ENCODE peak calls at places on chromosomes 1 and 21, in eight cellular contexts. I is colonic mucosa, Y is endodermal cell, L is heart right ventricle, M is kidney epithelial cell, E is right lobe of liver, O is upper lobe of right lung, D is epithelial cell of esophagus. P is an unnamed sample.

GRCh38 chr1:232574867-232575523 is 54.9 kb downstream of the SIPA1L2 start:
- DNase-seq in L (no peak), E (no peak), O (no peak), M (no peak), D (peak), Y (no peak), I (no peak), P (no peak)

GRCh38 chr1:175863291-175864050 is 120.1 kb upstream of the TNR start:
- DNase-seq in D (no peak), O (no peak), E (no peak), I (no peak), L (no peak), M (no peak), Y (peak), P (no peak)

GRCh38 chr1:109020693-109021092 is 21.2 kb downstream of the WDR47 start:
- DNase-seq in D (no peak), M (no peak), Y (no peak), O (no peak), I (no peak), E (no peak), L (no peak), P (no peak)

GRCh38 chr1:180235502-180236239 is 5.6 kb downstream of the LHX4 start:
- DNase-seq in Y (peak), L (no peak), E (no peak), M (no peak), D (no peak), O (no peak), I (no peak), P (no peak)

GRCh38 chr21:43375827-43376795 is 50.8 kb downstream of the SIK1 start:
- DNase-seq in L (no peak), I (no peak), D (peak), O (no peak), M (no peak), Y (peak), E (no peak), P (no peak)

GRCh38 chr1:169928438-169929209 is 34.9 kb upstream of the SCYL3 start:
- DNase-seq in O (no peak), E (no peak), M (no peak), Y (no peak), I (no peak), D (peak), L (no peak), P (no peak)

GRCh38 chr1:245370905-245371581 is 216.3 kb downstream of the KIF26B start:
- DNase-seq in M (peak), D (no peak), I (no peak), O (no peak), E (no peak), Y (no peak), L (peak), P (no peak)

GRCh38 chr1:154157520-154158306 is 2.8 kb upstream of the NUP210L start:
- DNase-seq in Y (no peak), I (no peak), O (no peak), L (peak), D (peak), M (no peak), E (no peak), P (peak)

GRCh38 chr1:87820667-87821066 is 492.0 kb downstream of the LMO4 start:
- DNase-seq in M (no peak), Y (no peak), I (no peak), L (no peak), O (no peak), D (no peak), E (no peak), P (no peak)

GRCh38 chr1:17045623-17046022 is 8.2 kb downstream of the SDHB start:
- DNase-seq in M (no peak), Y (no peak), I (no peak), E (no peak), O (no peak), D (no peak), L (no peak), P (no peak)

GRCh38 chr1:223143760-223144248 is 756 bp upstream of the TLR5 start:
- DNase-seq in D (no peak), L (no peak), E (no peak), O (peak), M (no peak), I (peak), Y (no peak), P (peak)

GRCh38 chr1:56135069-56135863 is 444.1 kb downstream of the PLPP3 start:
- DNase-seq in D (no peak), M (peak), Y (no peak), O (no peak), L (no peak), E (no peak), I (no peak), P (peak)

GRCh38 chr1:64495878-64496277 is 25.9 kb downstream of the CACHD1 start:
- DNase-seq in Y (no peak), O (no peak), D (no peak), E (no peak), M (no peak), L (no peak), I (no peak), P (no peak)

GRCh38 chr1:67459068-67459467 is 28.9 kb upstream of the SERBP1 start:
- DNase-seq in I (no peak), E (no peak), D (peak), O (no peak), Y (peak), L (no peak), M (no peak), P (no peak)

GRCh38 chr1:52145137-52145536 is 3.2 kb downstream of the ZFYVE9 start:
- DNase-seq in O (no peak), E (no peak), I (no peak), L (no peak), Y (no peak), D (no peak), M (no peak), P (no peak)

GRCh38 chr1:201902198-201902597 is 13.5 kb downstream of the SHISA4 start:
- DNase-seq in M (no peak), I (no peak), D (no peak), Y (no peak), L (no peak), O (no peak), E (no peak), P (no peak)

GRCh38 chr1:206606867-206607266 is 5.4 kb downstream of the EIF2D start:
- DNase-seq in I (no peak), D (peak), Y (peak), M (no peak), E (no peak), L (no peak), O (no peak), P (no peak)

GRCh38 chr1:31577515-31578191 is 1.3 kb downstream of the TINAGL1 start:
- DNase-seq in L (no peak), D (peak), E (no peak), M (no peak), O (peak), Y (peak), I (peak), P (no peak)

GRCh38 chr1:247367786-247368342 is 36.2 kb upstream of the ZNF496 start:
- DNase-seq in E (no peak), L (no peak), D (peak), O (no peak), Y (no peak), I (no peak), M (no peak), P (no peak)

GRCh38 chr1:32349211-32349708 is 13.0 kb downstream of the FAM229A start:
- DNase-seq in Y (no peak), M (no peak), E (peak), O (peak), L (peak), D (no peak), I (no peak), P (no peak)

GRCh38 chr1:228487336-228488106 is at the start of gene RNF187:
- DNase-seq in M (no peak), L (peak), I (peak), O (peak), E (peak), Y (peak), D (peak), P (no peak)

GRCh38 chr21:25536752-25537151 is 70.5 kb downstream of the MRPL39 start:
- DNase-seq in E (no peak), L (no peak), I (no peak), M (no peak), O (no peak), D (no peak), Y (no peak), P (no peak)

GRCh38 chr1:15985611-15986272 is 9.8 kb upstream of the ZBTB17 start:
- DNase-seq in E (no peak), Y (no peak), M (peak), L (no peak), O (no peak), D (peak), I (no peak), P (no peak)

GRCh38 chr1:159250817-159251216 is 46.1 kb downstream of the ACKR1 start:
- DNase-seq in L (no peak), I (no peak), Y (peak), D (no peak), O (no peak), E (no peak), M (no peak), P (no peak)

GRCh38 chr1:51512120-51512519 is 6.9 kb downstream of the EPS15 start:
- DNase-seq in Y (no peak), O (no peak), M (no peak), I (no peak), L (no peak), D (no peak), E (no peak), P (no peak)

GRCh38 chr1:203907901-203908300 is 46.5 kb downstream of the SNRPE start:
- DNase-seq in O (no peak), I (no peak), M (no peak), L (no peak), D (no peak), Y (no peak), E (no peak), P (no peak)

DNA sequence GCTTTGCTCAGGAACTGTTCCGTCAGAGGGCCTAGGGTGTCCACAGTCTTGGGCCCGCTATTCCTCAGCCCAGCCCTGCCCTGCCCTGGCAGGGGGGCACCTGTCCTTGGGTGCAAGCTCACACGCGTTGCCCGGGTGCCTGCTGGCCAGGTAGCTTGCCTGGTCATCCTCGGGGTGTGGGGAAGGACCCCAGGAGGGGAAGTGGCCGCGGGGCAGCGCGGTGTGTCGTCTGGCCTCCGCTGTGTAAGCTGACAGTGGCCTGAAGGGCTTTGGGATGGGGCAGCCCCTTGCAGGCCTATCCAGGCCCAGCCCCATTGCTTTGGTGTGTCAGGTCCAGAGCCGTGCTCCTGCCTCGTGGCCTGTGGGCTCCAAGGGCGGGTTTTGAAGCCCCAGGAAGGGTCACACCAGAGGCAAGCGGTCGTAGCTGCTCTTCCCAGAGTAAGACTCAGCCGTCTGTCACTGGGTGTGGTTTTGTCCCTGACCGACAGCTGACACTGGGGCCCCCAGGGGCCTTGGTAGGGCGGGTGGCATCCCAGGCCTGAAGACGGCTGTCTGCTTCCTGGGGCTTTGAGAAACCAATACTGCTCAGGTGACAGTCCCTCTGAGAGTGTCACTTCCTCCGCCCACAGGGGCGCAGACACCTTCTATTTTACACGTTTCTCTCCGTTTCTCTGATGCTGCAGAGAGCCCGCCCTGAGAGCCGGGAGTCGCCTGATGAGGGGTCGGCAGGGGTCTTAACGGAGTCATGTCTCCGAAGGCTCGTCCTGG is 72.1 kb downstream of the SKI start:
- DNase-seq in I (peak), E (no peak), M (no peak), D (no peak), L (no peak), Y (no peak), O (no peak), P (peak)
- H3K4me3 ChIP-seq in I (peak), E (no peak), M (no peak), D (no peak), L (peak), Y (no peak), O (peak), P (peak)

DNA sequence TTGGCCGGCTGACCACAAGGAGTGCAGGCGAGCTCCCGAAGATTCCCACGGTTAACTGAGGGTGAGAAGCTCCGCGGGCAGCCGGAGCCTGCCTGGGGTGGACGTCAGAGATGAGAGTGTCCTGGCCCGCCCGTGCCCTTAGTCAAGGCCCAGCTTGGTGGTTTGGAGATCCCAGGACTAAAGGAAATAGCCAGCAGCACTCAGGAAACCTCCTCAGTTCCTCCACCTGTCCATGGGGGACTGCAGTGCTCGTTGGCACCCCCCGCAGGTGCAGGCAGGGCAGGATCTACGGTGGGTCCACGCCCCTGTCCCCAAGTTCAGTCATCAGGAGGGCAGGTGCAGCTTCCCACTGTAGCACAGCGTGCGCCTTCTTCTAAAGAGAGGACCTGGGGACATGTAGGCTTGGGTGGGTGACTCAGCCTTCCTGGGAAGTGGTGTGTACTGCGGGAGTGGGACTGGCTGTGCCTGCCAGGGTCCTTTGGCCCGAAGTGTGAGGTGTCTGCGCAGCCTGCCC is 32.5 kb downstream of the SLX9 start:
- DNase-seq in O (no peak), M (no peak), L (no peak), D (no peak), Y (peak), E (no peak), I (no peak), P (no peak)
- TF ChIP-seq CTCF in O (no peak), M (no peak), L (no peak), D (no peak), Y (peak), E (no peak), I (no peak), P (no peak)

GRCh38 chr1:101247404-101248287 is 10.8 kb downstream of the S1PR1 start:
- DNase-seq in E (no peak), O (no peak), I (no peak), M (no peak), Y (no peak), L (no peak), D (no peak), P (peak)
- H3K4me3 ChIP-seq in E (no peak), O (no peak), I (no peak), M (no peak), Y (no peak), L (no peak), D (no peak), P (peak)

GRCh38 chr1:94640125-94640524 is 98.6 kb upstream of the F3 start:
- DNase-seq in I (no peak), E (no peak), M (no peak), L (no peak), O (no peak), D (no peak), Y (no peak), P (no peak)

GRCh38 chr1:94636625-94637024 is 95.1 kb upstream of the F3 start:
- DNase-seq in L (no peak), Y (no peak), E (no peak), D (peak), O (no peak), M (no peak), I (no peak), P (no peak)

GRCh38 chr1:94637096-94637495 is 95.5 kb upstream of the F3 start:
- DNase-seq in Y (no peak), E (no peak), M (no peak), O (no peak), D (no peak), L (no peak), I (no peak), P (no peak)

GRCh38 chr1:94633051-94633450 is 91.5 kb upstream of the F3 start:
- DNase-seq in I (no peak), D (no peak), E (no peak), M (no peak), O (no peak), L (no peak), Y (no peak), P (no peak)

DNA sequence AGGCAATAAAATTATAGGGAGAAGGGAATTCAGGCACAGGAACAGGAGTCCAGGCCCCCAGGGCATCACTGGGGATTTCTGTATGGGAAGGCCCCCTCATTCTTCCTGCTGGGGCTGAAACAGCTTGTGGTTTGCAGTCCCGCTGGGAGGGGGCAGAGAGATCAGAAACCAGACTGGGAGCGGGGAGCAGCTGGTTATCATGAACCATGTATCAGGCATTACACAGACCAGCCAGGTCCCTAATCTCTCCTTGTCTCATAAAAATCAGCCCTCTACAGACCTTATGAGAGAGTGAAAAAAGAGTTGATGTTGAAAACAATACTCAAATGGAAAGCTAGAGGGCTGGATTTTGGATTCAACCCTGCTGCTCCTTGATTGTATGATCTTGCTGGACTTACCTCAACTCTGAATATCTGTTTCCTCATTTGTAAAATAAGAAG is 93.4 kb upstream of the F3 start:
- DNase-seq in I (no peak), M (no peak), O (no peak), E (no peak), L (no peak), Y (no peak), D (no peak), P (no peak)
- TF ChIP-seq CTCF in I (no peak), M (no peak), O (no peak), E (no peak), L (no peak), Y (peak), D (no peak), P (no peak)

GRCh38 chr1:53392460-53392859 is 64.6 kb upstream of the LRP8 start:
- DNase-seq in I (no peak), M (no peak), D (no peak), L (no peak), E (no peak), O (peak), Y (no peak), P (no peak)
- H3K4me3 ChIP-seq in I (no peak), M (no peak), D (no peak), L (no peak), E (no peak), O (no peak), Y (no peak), P (no peak)

DNA sequence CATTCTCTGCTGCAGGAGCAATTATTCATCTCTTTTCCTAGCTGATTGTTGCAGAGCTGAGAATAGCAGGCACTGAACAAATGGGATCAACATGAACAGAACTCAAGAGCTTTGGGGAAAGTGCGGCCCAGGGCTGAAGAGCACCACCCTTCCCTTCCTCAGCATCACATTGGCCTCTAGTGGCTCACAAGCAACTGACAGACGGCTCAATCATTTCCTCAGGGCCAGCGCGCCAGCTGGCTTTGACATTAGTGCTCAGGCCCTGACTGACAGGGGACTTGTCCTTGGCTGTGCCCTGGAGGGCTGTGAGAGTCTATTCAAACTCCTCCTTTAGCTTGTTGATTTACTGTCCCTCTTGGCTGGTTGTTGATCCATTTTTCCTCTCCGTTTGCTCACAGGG is 295.4 kb downstream of the HLX start:
- DNase-seq in O (no peak), Y (peak), I (no peak), M (no peak), D (no peak), E (no peak), L (peak), P (no peak)
- TF ChIP-seq CTCF in O (peak), Y (peak), I (no peak), M (no peak), D (peak), E (no peak), L (peak), P (no peak)